ENCODE peak calls at places on chromosomes 1 and 21, in seven cellular contexts. H is fibroblast of lung, W is heart left ventricle, O is stomach, K is left ventricle myocardium inferior, D is colonic mucosa, P is IMR-90. E is an unnamed sample.
A peak's percentile ranks its signal among the peaks of the same experiment; 100 is the strongest.

GRCh38 chr1:167342846-167343245 is 122.2 kb downstream of the POU2F1 start:
- DNase-seq in H (no peak), W (no peak), O (no peak), K (no peak), D (no peak), P (no peak), E (no peak)

GRCh38 chr21:31687108-31687507 is 27.6 kb downstream of the SOD1 start:
- DNase-seq in H (no peak), W (no peak), O (no peak), K (no peak), D (no peak), P (peak; percentile 11), E (no peak)

GRCh38 chr1:86706018-86706417 is 1.6 kb downstream of the SH3GLB1 start:
- DNase-seq in H (no peak), W (no peak), O (no peak), K (no peak), D (no peak), P (no peak), E (no peak)

GRCh38 chr1:245874942-245875580 is 632.0 kb downstream of the SMYD3 start:
- DNase-seq in H (peak; percentile 95), W (peak; percentile 88), O (peak; percentile 87), K (peak; percentile 83), D (peak; percentile 47), P (peak; percentile 100), E (peak; percentile 27)

GRCh38 chr21:41559658-41560599 is 52.0 kb upstream of the TMPRSS2 start:
- DNase-seq in H (no peak), W (no peak), O (peak; percentile 53), K (no peak), D (peak; percentile 67), P (no peak), E (no peak)

GRCh38 chr1:234960722-234961467 is 167.7 kb downstream of the TOMM20 start:
- DNase-seq in H (no peak), W (no peak), O (peak; percentile 78), K (no peak), D (peak; percentile 85), P (peak; percentile 67), E (peak; percentile 20)

GRCh38 chr1:182603646-182604127 is 502 bp downstream of the RGS16 start:
- DNase-seq in H (no peak), W (no peak), O (no peak), K (no peak), D (no peak), P (no peak), E (no peak)

GRCh38 chr1:15123298-15123697 is 30.2 kb upstream of the TMEM51 start:
- DNase-seq in H (no peak), W (no peak), O (no peak), K (no peak), D (no peak), P (no peak), E (no peak)

GRCh38 chr1:47231314-47232186 is 475 bp downstream of the TAL1 start:
- DNase-seq in H (peak; percentile 62), W (peak; percentile 57), O (no peak), K (no peak), D (no peak), P (peak; percentile 33), E (no peak)

GRCh38 chr1:16134906-16135305 is 21.0 kb downstream of the EPHA2 start:
- DNase-seq in H (no peak), W (no peak), O (no peak), K (no peak), D (no peak), P (no peak), E (no peak)
- H3K36me3 ChIP-seq in H (peaks cover 48% of the 10 kb centered on the region), W (peaks cover 85% of the 10 kb centered on the region), O (peaks cover 88% of the 10 kb centered on the region), K (peaks cover 80% of the 10 kb centered on the region), D (peaks cover 5% of the 10 kb centered on the region), P (peaks cover 74% of the 10 kb centered on the region), E (no peaks in the 10 kb centered on the region)

GRCh38 chr1:228226141-228226874 is 18.5 kb downstream of the OBSCN start:
- DNase-seq in H (no peak), W (no peak), O (no peak), K (no peak), D (peak; percentile 4), P (no peak), E (no peak)

GRCh38 chr1:228225165-228225710 is 17.4 kb downstream of the OBSCN start:
- DNase-seq in H (no peak), W (no peak), O (no peak), K (no peak), D (peak; percentile 0), P (no peak), E (no peak)

GRCh38 chr1:228225740-228226139 is 17.9 kb downstream of the OBSCN start:
- DNase-seq in H (no peak), W (no peak), O (no peak), K (no peak), D (peak; percentile 5), P (no peak), E (no peak)

GRCh38 chr1:228228601-228229074 is 20.8 kb downstream of the OBSCN start:
- DNase-seq in H (peak; percentile 94), W (no peak), O (no peak), K (no peak), D (peak; percentile 9), P (peak; percentile 98), E (no peak)

GRCh38 chr1:228226956-228227791 is 19.3 kb downstream of the OBSCN start:
- DNase-seq in H (peak; percentile 54), W (no peak), O (no peak), K (no peak), D (peak; percentile 60), P (peak; percentile 63), E (no peak)
- TF ChIP-seq CTCF in H (no peak), W (no peak), O (no peak), K (no peak), D (peak; percentile 25), P (peak; percentile 55), E (peak; percentile 50)

GRCh38 chr1:155219592-155220031 is 11.1 kb downstream of the MTX1 start:
- DNase-seq in H (peak; percentile 20), W (no peak), O (no peak), K (no peak), D (peak; percentile 61), P (no peak), E (no peak)

GRCh38 chr1:155226188-155226909 is 17.9 kb downstream of the MTX1 start:
- DNase-seq in H (peak; percentile 78), W (peak; percentile 69), O (peak; percentile 75), K (peak; percentile 79), D (peak; percentile 84), P (peak; percentile 72), E (peak; percentile 93)

GRCh38 chr1:155226910-155227260 is 18.4 kb downstream of the MTX1 start:
- DNase-seq in H (peak; percentile 35), W (peak; percentile 39), O (peak; percentile 53), K (peak; percentile 35), D (peak; percentile 61), P (peak; percentile 38), E (peak; percentile 74)

GRCh38 chr1:155220566-155220965 is 12.1 kb downstream of the MTX1 start:
- DNase-seq in H (no peak), W (no peak), O (no peak), K (no peak), D (peak; percentile 73), P (no peak), E (no peak)

GRCh38 chr1:155223017-155223416 is 14.5 kb downstream of the MTX1 start:
- DNase-seq in H (no peak), W (no peak), O (no peak), K (no peak), D (no peak), P (no peak), E (no peak)
- H3K4me1 ChIP-seq in H (peaks cover 16% of the 10 kb centered on the region), W (peaks cover 24% of the 10 kb centered on the region), O (peaks cover 18% of the 10 kb centered on the region), K (peaks cover 18% of the 10 kb centered on the region), D (peaks cover 8% of the 10 kb centered on the region), P (peaks cover 22% of the 10 kb centered on the region), E (peaks cover 8% of the 10 kb centered on the region)

DNA sequence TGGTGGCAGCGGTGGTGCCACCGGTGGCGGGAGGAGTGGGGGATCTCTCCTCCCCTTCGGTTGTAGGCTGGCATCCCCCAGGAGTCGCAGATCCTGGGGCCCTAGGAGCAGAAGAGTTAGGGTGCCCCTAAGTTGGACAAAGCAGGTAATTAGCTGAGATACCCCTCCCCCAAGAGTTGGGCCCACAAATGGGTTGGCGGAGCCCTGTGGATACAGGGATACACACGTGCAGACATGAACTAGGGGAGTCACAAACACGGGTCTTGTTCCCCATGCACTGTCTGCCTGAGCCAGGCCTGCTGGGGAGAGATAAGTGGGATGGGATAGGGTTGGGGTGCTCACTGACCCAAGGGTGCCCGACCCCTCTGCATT is 2.0 kb downstream of the CCDC17 start:
- DNase-seq in H (no peak), W (no peak), O (no peak), K (no peak), D (no peak), P (no peak), E (no peak)
- H3K36me3 ChIP-seq in H (peaks cover 10% of the 10 kb centered on the region), W (peaks cover 45% of the 10 kb centered on the region), O (peaks cover 92% of the 10 kb centered on the region), K (peaks cover 53% of the 10 kb centered on the region), D (no peaks in the 10 kb centered on the region), P (peaks cover 34% of the 10 kb centered on the region), E (no peaks in the 10 kb centered on the region)

DNA sequence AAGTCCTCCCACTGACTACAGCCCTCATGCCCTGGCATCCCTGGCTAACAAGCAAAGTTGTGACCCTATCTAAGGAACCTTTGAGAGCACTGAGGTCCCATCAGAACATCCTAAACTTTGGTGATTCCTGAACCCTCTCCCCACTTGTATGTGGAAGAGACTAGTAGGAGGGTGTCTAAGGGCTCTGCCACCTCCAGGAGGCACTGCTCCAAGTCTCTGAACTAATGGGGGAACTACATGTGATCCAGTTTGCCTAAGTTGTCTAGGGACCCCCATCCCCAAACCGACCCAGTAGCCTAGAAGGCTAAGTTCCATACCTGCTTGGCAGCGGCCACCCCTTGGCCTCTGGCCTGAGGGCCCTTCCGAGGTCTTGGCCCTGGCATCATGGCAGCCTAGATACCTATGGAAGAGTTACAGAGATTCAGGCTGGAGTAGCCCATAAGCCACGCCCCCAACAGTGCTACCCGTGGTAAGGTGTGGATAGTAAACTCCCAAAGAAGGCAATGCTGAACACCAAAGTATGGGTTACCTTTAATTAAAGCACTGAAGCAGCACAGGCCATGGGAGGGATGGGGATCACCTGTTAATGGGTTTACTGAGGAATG is 1.7 kb downstream of the CC2D1B start:
- DNase-seq in H (no peak), W (no peak), O (no peak), K (no peak), D (peak; percentile 29), P (no peak), E (no peak)
- TF ChIP-seq CTCF in H (no peak), W (no peak), O (no peak), K (no peak), D (no peak), P (no peak), E (no peak)